ENCODE peak calls at places on chromosomes 2 and 18, in seven cellular contexts. Y, A, B, N, V, X and H are unnamed samples.

GRCh38 chr2:168700615-168701245 is 101.7 kb upstream of the NOSTRIN start:
- DNase-seq in N (peak), B (no peak), X (peak), Y (no peak), A (no peak), V (no peak), H (no peak)

GRCh38 chr18:12372406-12372805 is 4.6 kb downstream of the AFG3L2 start:
- DNase-seq in Y (no peak), N (no peak), B (no peak), A (no peak), X (no peak), V (no peak), H (no peak)

GRCh38 chr2:207516206-207516605 is 13.6 kb upstream of the CREB1 start:
- DNase-seq in X (peak), V (no peak), N (peak), Y (no peak), A (no peak), B (no peak), H (no peak)

GRCh38 chr18:79567481-79568147 is 112.0 kb upstream of the CTDP1 start:
- DNase-seq in N (peak), Y (peak), B (no peak), A (no peak), X (peak), V (no peak), H (no peak)

GRCh38 chr18:48820483-48821250 is 130.1 kb downstream of the SMAD7 start:
- DNase-seq in X (no peak), Y (no peak), B (peak), V (peak), A (no peak), N (no peak), H (peak)

GRCh38 chr2:153953761-153954160 is 82.0 kb downstream of the GALNT13 start:
- DNase-seq in V (no peak), A (no peak), X (peak), B (no peak), Y (no peak), N (no peak), H (no peak)

GRCh38 chr2:221600388-221600787 is 28.3 kb upstream of the EPHA4 start:
- DNase-seq in V (no peak), N (no peak), X (no peak), B (no peak), A (no peak), Y (no peak), H (no peak)

GRCh38 chr2:200618590-200619021 is 32.8 kb downstream of the AOX1 start:
- DNase-seq in X (peak), A (peak), B (no peak), V (no peak), N (peak), Y (no peak), H (peak)

GRCh38 chr2:183892315-183892941 is 705.9 kb upstream of the ZNF804A start:
- DNase-seq in Y (no peak), V (no peak), B (no peak), A (no peak), X (no peak), N (no peak), H (no peak)

GRCh38 chr18:3179430-3180089 is 40.2 kb downstream of the MYOM1 start:
- DNase-seq in X (no peak), A (peak), B (peak), V (no peak), N (no peak), Y (no peak), H (peak)

GRCh38 chr2:31246184-31246852 is 12.4 kb downstream of the EHD3 start:
- DNase-seq in Y (no peak), B (peak), V (no peak), A (no peak), N (peak), X (peak), H (no peak)

GRCh38 chr18:58218111-58218510 is 174.1 kb downstream of the NEDD4L start:
- DNase-seq in B (no peak), A (no peak), V (no peak), X (peak), N (peak), Y (no peak), H (no peak)

GRCh38 chr2:20604401-20604911 is 46.4 kb downstream of the HS1BP3 start:
- DNase-seq in N (no peak), A (no peak), X (no peak), V (no peak), B (no peak), Y (no peak), H (no peak)

GRCh38 chr2:120208381-120209353 is 14.5 kb downstream of the TMEM185B start:
- DNase-seq in B (no peak), V (no peak), Y (no peak), X (no peak), A (no peak), N (no peak), H (no peak)

GRCh38 chr2:74188018-74188601 is 9.4 kb upstream of the MOB1A start:
- DNase-seq in Y (no peak), A (no peak), V (no peak), X (peak), N (peak), B (peak), H (no peak)

GRCh38 chr2:187093771-187094412 is 244.9 kb upstream of the ZSWIM2 start:
- DNase-seq in V (no peak), N (no peak), A (no peak), X (no peak), B (no peak), Y (no peak), H (no peak)

GRCh38 chr18:39604836-39605235 is 2039.2 kb upstream of the CELF4 start:
- DNase-seq in V (no peak), A (no peak), B (no peak), X (peak), N (peak), Y (no peak), H (no peak)

GRCh38 chr2:2567776-2568175 is 236.7 kb upstream of the MYT1L start:
- DNase-seq in X (no peak), B (no peak), A (no peak), N (no peak), Y (no peak), V (no peak), H (no peak)

GRCh38 chr2:236173734-236174607 is 5.8 kb upstream of the GBX2 start:
- DNase-seq in B (no peak), X (no peak), A (no peak), V (peak), Y (no peak), N (no peak), H (no peak)

GRCh38 chr2:181070119-181070833 is 89.9 kb downstream of the UBE2E3 start:
- DNase-seq in X (peak), N (peak), B (no peak), A (peak), V (no peak), Y (no peak), H (no peak)

GRCh38 chr2:239283288-239283945 is 117.4 kb downstream of the HDAC4 start:
- DNase-seq in A (no peak), V (no peak), Y (no peak), B (no peak), N (no peak), X (no peak), H (no peak)

GRCh38 chr2:48209214-48209885 is 303.1 kb upstream of the FBXO11 start:
- DNase-seq in X (peak), Y (no peak), B (no peak), N (peak), A (no peak), V (no peak), H (no peak)

GRCh38 chr2:108637304-108637669 is 82.0 kb upstream of the RANBP2 start:
- DNase-seq in B (no peak), A (peak), N (peak), Y (no peak), X (peak), V (no peak), H (no peak)

GRCh38 chr18:46042571-46043123 is 29.4 kb downstream of the PSTPIP2 start:
- DNase-seq in X (peak), A (no peak), B (peak), N (peak), Y (no peak), V (no peak), H (no peak)

GRCh38 chr2:127810156-127810636 is 775 bp downstream of the WDR33 start:
- DNase-seq in X (peak), B (no peak), A (no peak), V (no peak), Y (no peak), N (no peak), H (no peak)

GRCh38 chr2:223601932-223602676 is at the start of gene SCG2:
- DNase-seq in A (peak), X (peak), V (peak), B (peak), N (peak), Y (peak), H (no peak)

GRCh38 chr18:55405655-55406373 is 182.2 kb downstream of the TCF4 start:
- DNase-seq in B (peak), X (peak), Y (no peak), N (peak), V (no peak), A (peak), H (no peak)

GRCh38 chr2:207772081-207772843 is 2.6 kb upstream of the FZD5 start:
- DNase-seq in N (peak), X (peak), Y (no peak), B (no peak), A (peak), V (no peak), H (no peak)

GRCh38 chr2:45988879-45989278 is 308.3 kb upstream of the EPAS1 start:
- DNase-seq in X (no peak), Y (no peak), A (no peak), V (peak), N (no peak), B (no peak), H (no peak)

GRCh38 chr2:48315847-48316194 is 214.1 kb upstream of the STON1 start:
- DNase-seq in N (peak), X (peak), A (peak), Y (no peak), B (peak), V (peak), H (peak)

GRCh38 chr2:48510329-48510728 is 19.6 kb upstream of the STON1 start:
- DNase-seq in X (peak), V (no peak), Y (no peak), B (no peak), N (peak), A (no peak), H (no peak)

GRCh38 chr2:892892-893291 is 57.8 kb upstream of the SNTG2 start:
- DNase-seq in B (no peak), V (no peak), N (no peak), A (no peak), X (no peak), Y (no peak), H (no peak)
- H3K4me3 ChIP-seq in B (no peak), V (no peak), N (no peak), A (no peak), X (no peak), Y (no peak), H (no peak)

DNA sequence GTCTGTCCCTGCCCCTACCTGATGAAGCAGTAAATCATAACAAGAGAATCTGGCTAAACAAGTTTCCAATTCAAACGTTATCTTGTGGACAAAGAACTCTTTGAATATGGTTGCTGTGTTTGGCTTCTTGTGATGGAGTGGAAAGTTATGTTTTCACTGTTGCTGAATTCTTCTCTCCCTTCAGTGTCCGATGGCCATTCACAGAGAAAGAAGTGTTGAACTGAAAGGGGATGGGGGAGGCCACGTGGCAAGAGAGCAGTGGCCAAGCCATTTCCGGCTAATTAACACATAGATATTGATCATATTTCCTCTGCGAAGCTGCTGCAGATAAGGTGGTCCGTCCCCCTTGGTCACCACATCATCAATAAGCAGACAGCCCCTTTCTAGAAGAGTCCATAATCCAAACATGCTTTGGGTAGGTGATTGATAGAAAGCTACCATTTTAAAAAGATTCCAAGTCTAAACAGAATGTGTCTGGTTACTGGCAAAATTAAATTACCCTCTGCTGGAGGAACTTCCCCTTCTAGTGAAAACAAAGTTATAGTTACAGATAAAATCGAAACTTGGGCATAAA is 36.9 kb upstream of the FZD7 start:
- DNase-seq in Y (no peak), X (no peak), A (no peak), N (no peak), B (no peak), V (no peak), H (no peak)
- H3K4me3 ChIP-seq in Y (no peak), X (no peak), A (no peak), N (no peak), B (no peak), V (no peak), H (no peak)

GRCh38 chr2:134982603-134983002 is 64.0 kb downstream of the CCNT2 start:
- DNase-seq in Y (no peak), V (no peak), A (no peak), B (no peak), N (no peak), X (no peak), H (no peak)

GRCh38 chr2:134976074-134976702 is 57.6 kb downstream of the CCNT2 start:
- DNase-seq in B (no peak), V (no peak), X (no peak), A (no peak), Y (no peak), N (no peak), H (no peak)

GRCh38 chr2:134980639-134981038 is 62.0 kb downstream of the CCNT2 start:
- DNase-seq in B (no peak), Y (no peak), N (no peak), V (no peak), X (no peak), A (no peak), H (no peak)

GRCh38 chr2:134975281-134976009 is 56.8 kb downstream of the CCNT2 start:
- DNase-seq in X (no peak), B (no peak), N (no peak), V (no peak), Y (no peak), A (no peak), H (peak)

GRCh38 chr2:134979203-134979602 is 60.6 kb downstream of the CCNT2 start:
- DNase-seq in N (no peak), Y (no peak), A (no peak), V (no peak), X (no peak), B (no peak), H (no peak)
- H3K4me3 ChIP-seq in N (no peak), Y (no peak), A (no peak), V (no peak), X (no peak), B (no peak), H (no peak)

GRCh38 chr2:8132889-8133288 is 549.0 kb upstream of the ID2 start:
- DNase-seq in Y (no peak), B (no peak), X (no peak), N (no peak), V (no peak), A (no peak), H (no peak)
- H3K4me3 ChIP-seq in Y (no peak), B (no peak), X (no peak), N (no peak), V (no peak), A (no peak), H (no peak)

DNA sequence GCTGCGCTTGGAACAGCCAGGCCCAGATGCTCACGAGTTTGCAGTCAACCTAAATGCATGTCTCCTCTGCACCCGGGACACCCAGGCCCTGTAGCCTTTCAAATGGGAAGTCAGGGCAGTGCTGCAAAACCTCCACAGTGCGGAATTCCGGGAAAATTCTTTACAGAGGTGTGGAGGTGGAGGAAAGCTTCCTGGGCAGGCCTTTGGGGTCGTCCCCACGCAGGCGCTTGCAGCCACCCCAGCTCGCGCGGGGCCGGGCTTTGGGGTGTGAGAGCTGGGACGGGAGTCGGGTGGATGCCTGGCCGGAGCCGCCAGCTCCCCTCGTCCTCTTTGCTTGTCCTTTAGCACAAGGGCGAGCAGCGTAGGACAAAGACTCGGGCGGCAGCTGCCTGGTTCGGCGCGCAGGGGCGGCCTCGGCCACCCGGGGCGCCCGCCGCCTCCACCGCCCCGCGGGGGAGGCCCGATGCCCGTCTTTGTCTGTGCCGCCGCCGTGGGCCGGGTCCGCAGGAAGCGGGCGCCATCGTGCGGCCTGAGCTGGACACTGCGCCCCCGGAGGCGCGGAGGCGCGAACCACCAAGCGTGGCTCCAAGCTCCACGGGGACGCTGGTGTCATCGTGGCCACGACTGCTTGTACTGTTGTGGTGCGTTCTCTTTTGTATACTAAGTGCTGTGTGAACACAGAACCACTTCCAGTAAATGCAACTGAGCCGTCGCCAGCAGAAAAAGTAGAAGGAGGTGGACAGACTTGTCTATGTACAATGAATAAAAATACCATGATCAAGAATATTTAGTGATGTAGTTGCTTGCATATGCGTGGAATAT is 28.2 kb upstream of the BCL11A start:
- DNase-seq in V (peak), Y (no peak), B (peak), A (peak), N (peak), X (peak), H (peak)
- H3K4me3 ChIP-seq in V (peak), Y (peak), B (peak), A (peak), N (peak), X (no peak), H (peak)

DNA sequence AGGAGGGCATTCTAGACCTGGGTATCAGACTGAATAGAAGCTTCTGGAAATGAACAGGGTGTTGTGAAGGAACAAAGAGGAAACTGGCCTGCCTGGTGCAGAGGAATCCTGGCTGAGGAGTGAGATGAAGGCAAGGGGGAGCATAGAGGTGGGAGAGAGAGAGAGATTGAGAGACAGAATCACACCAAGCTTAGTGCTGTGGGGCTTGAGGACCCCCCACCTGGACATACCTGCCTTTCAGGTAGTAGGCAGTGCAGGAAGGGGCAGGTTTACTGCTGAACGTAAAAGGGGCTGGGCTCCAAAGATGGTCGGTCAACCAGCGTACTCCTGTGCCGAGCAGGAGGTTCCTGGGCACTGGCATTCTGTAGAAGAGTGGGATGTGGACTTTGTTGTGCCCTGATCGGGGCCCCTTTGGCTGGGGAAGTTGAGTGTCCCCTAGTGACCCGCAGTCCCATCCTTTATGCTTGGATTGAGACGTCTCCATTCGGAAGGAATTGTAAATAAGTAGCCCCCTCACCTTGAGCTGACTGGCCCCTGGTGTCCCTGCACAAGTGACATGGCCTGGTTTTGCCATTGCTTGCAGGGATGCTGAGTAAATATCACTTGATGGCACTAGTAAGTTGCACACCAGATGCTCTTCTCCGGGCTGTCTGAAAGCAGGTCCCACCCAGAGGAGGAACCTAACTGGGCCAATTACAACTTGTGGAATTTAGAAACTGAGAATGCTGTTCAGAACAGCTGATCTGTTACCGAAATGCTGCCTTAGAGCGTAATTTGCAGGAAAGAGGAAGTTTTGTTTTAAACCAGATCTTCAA is 1.4 kb downstream of the UBE2F start:
- DNase-seq in A (peak), N (peak), Y (no peak), B (peak), V (no peak), X (peak), H (peak)
- H3K4me3 ChIP-seq in A (peak), N (peak), Y (peak), B (peak), V (peak), X (peak), H (peak)

GRCh38 chr18:10732990-10733389 is 207.2 kb downstream of the NAPG start:
- DNase-seq in V (no peak), Y (peak), B (no peak), A (no peak), N (no peak), X (no peak), H (no peak)
- H3K4me3 ChIP-seq in V (no peak), Y (no peak), B (no peak), A (no peak), N (no peak), X (no peak), H (no peak)

GRCh38 chr2:232875256-232876070 is 5.4 kb downstream of the SNORC start:
- DNase-seq in Y (no peak), N (no peak), B (no peak), A (no peak), V (no peak), X (no peak), H (no peak)
- H3K4me3 ChIP-seq in Y (peak), N (no peak), B (no peak), A (no peak), V (peak), X (no peak), H (no peak)

DNA sequence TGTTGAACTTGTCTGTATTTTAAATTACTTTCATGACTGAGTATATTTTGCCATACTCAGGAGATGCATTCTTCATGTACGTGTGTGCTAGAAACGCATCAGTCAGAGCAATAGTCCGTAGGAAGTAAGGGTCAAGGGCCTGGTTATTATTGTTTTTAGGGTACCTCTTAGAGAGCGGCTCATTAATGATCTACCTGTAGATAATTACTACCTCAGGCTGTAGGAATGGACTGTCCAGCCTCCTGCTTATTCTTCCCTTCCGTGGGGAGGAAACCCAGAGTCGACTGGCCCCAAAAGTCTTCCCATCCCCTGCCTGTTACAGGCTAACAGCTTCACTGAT is 36.3 kb downstream of the TTC39C start:
- DNase-seq in A (no peak), B (no peak), X (no peak), V (no peak), Y (no peak), N (no peak), H (no peak)
- H3K4me3 ChIP-seq in A (no peak), B (no peak), X (no peak), V (no peak), Y (no peak), N (no peak), H (no peak)

DNA sequence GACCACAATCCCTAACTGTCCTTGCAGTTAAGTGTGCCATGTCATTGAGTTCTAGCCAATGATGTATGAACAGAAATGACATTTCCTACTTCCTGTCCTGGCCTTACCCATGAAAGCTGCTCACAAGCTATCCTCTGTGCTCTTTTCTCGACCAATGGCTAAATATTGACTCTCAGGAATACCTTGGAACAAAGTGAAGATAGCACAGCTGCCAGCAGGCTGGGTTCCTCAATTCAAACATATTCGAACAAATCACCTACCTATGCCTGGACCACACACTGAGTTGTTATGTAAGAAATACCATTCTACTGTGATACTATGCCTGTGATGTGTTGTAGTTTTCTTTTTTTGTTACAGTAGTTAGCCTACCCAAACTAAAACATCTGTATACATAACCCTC is 65.1 kb downstream of the GAREM1 start:
- DNase-seq in N (no peak), B (no peak), V (no peak), A (no peak), Y (no peak), X (no peak), H (no peak)
- H3K4me3 ChIP-seq in N (no peak), B (no peak), V (no peak), A (no peak), Y (no peak), X (no peak), H (no peak)